ENCODE peak calls at places on chromosomes 5 and 9, in seven cellular contexts. One of them, this sample, is unnamed.

GRCh38 chr5:159511570-159511969 is 181.3 kb upstream of the IL12B start:
- DNase-seq in right cardiac atrium: no peak
- DNase-seq in memory B cell: no peak
- DNase-seq in amygdala: no peak
- DNase-seq in activated gamma-delta T cell: no peak
- DNase-seq in kidney epithelial cell: no peak
- DNase-seq in GM10248: no peak
- DNase-seq in this sample: no peak

GRCh38 chr5:145345883-145346282 is 489.3 kb downstream of the PRELID2 start:
- DNase-seq in memory B cell: no peak
- DNase-seq in activated gamma-delta T cell: no peak
- DNase-seq in kidney epithelial cell: no peak
- DNase-seq in right cardiac atrium: no peak
- DNase-seq in GM10248: no peak
- DNase-seq in amygdala: no peak
- DNase-seq in this sample: no peak

GRCh38 chr5:53543401-53543800 is 17.0 kb upstream of the NDUFS4 start:
- DNase-seq in right cardiac atrium: no peak
- DNase-seq in amygdala: no peak
- DNase-seq in activated gamma-delta T cell: no peak
- DNase-seq in memory B cell: no peak
- DNase-seq in kidney epithelial cell: no peak
- DNase-seq in GM10248: no peak
- DNase-seq in this sample: peak

GRCh38 chr9:79616013-79616412 is 44.2 kb downstream of the TLE4 start:
- DNase-seq in activated gamma-delta T cell: no peak
- DNase-seq in amygdala: no peak
- DNase-seq in right cardiac atrium: no peak
- DNase-seq in GM10248: no peak
- DNase-seq in kidney epithelial cell: no peak
- DNase-seq in memory B cell: no peak
- DNase-seq in this sample: no peak

GRCh38 chr9:75083188-75083976 is 4.6 kb downstream of the NMRK1 start:
- DNase-seq in activated gamma-delta T cell: no peak
- DNase-seq in GM10248: no peak
- DNase-seq in memory B cell: no peak
- DNase-seq in kidney epithelial cell: no peak
- DNase-seq in right cardiac atrium: peak
- DNase-seq in amygdala: peak
- DNase-seq in this sample: no peak

GRCh38 chr9:35733109-35733541 is 659 bp downstream of the CREB3 start:
- DNase-seq in amygdala: no peak
- DNase-seq in memory B cell: no peak
- DNase-seq in right cardiac atrium: no peak
- DNase-seq in GM10248: peak
- DNase-seq in kidney epithelial cell: no peak
- DNase-seq in activated gamma-delta T cell: no peak
- DNase-seq in this sample: no peak

GRCh38 chr9:136655244-136656225 is 7.2 kb upstream of the EGFL7 start:
- DNase-seq in activated gamma-delta T cell: no peak
- DNase-seq in memory B cell: no peak
- DNase-seq in kidney epithelial cell: no peak
- DNase-seq in amygdala: no peak
- DNase-seq in right cardiac atrium: peak
- DNase-seq in GM10248: no peak
- DNase-seq in this sample: no peak

GRCh38 chr9:121564861-121565260 is 65.2 kb upstream of the GGTA1 start:
- DNase-seq in right cardiac atrium: no peak
- DNase-seq in GM10248: no peak
- DNase-seq in amygdala: no peak
- DNase-seq in kidney epithelial cell: no peak
- DNase-seq in memory B cell: no peak
- DNase-seq in activated gamma-delta T cell: no peak
- DNase-seq in this sample: no peak

GRCh38 chr5:130720355-130720754 is 444.7 kb downstream of the HINT1 start:
- DNase-seq in kidney epithelial cell: no peak
- DNase-seq in amygdala: no peak
- DNase-seq in right cardiac atrium: no peak
- DNase-seq in memory B cell: no peak
- DNase-seq in activated gamma-delta T cell: no peak
- DNase-seq in GM10248: no peak
- DNase-seq in this sample: no peak

GRCh38 chr5:10726913-10727517 is 34.0 kb downstream of the DAP start:
- DNase-seq in kidney epithelial cell: no peak
- DNase-seq in activated gamma-delta T cell: no peak
- DNase-seq in memory B cell: no peak
- DNase-seq in GM10248: peak
- DNase-seq in right cardiac atrium: no peak
- DNase-seq in amygdala: no peak
- DNase-seq in this sample: no peak

GRCh38 chr5:181190711-181191525 is 14.1 kb downstream of the TRIM7 start:
- DNase-seq in amygdala: no peak
- DNase-seq in GM10248: no peak
- DNase-seq in memory B cell: no peak
- DNase-seq in activated gamma-delta T cell: no peak
- DNase-seq in kidney epithelial cell: no peak
- DNase-seq in right cardiac atrium: peak
- DNase-seq in this sample: no peak

GRCh38 chr5:140794594-140795258 is at the start of gene PCDHA2:
- DNase-seq in kidney epithelial cell: no peak
- DNase-seq in activated gamma-delta T cell: no peak
- DNase-seq in right cardiac atrium: no peak
- DNase-seq in memory B cell: no peak
- DNase-seq in amygdala: no peak
- DNase-seq in GM10248: no peak
- DNase-seq in this sample: no peak

GRCh38 chr5:151319334-151319733 is 15.8 kb upstream of the SLC36A3 start:
- DNase-seq in GM10248: peak
- DNase-seq in memory B cell: peak
- DNase-seq in amygdala: no peak
- DNase-seq in activated gamma-delta T cell: no peak
- DNase-seq in right cardiac atrium: peak
- DNase-seq in kidney epithelial cell: no peak
- DNase-seq in this sample: no peak

GRCh38 chr9:95710449-95710848 is 165.0 kb upstream of the ERCC6L2 start:
- DNase-seq in right cardiac atrium: no peak
- DNase-seq in kidney epithelial cell: no peak
- DNase-seq in amygdala: no peak
- DNase-seq in activated gamma-delta T cell: no peak
- DNase-seq in GM10248: no peak
- DNase-seq in memory B cell: no peak
- DNase-seq in this sample: no peak

GRCh38 chr5:134582941-134583340 is 49.7 kb downstream of the SAR1B start:
- DNase-seq in right cardiac atrium: no peak
- DNase-seq in GM10248: no peak
- DNase-seq in amygdala: no peak
- DNase-seq in memory B cell: no peak
- DNase-seq in kidney epithelial cell: no peak
- DNase-seq in activated gamma-delta T cell: no peak
- DNase-seq in this sample: no peak

GRCh38 chr9:99169982-99170761 is 51.6 kb downstream of the ALG2 start:
- DNase-seq in right cardiac atrium: no peak
- DNase-seq in amygdala: no peak
- DNase-seq in activated gamma-delta T cell: no peak
- DNase-seq in memory B cell: no peak
- DNase-seq in kidney epithelial cell: no peak
- DNase-seq in GM10248: no peak
- DNase-seq in this sample: no peak

GRCh38 chr9:70816891-70817290 is 304.5 kb downstream of the TRPM3 start:
- DNase-seq in activated gamma-delta T cell: no peak
- DNase-seq in GM10248: no peak
- DNase-seq in amygdala: no peak
- DNase-seq in memory B cell: no peak
- DNase-seq in kidney epithelial cell: no peak
- DNase-seq in right cardiac atrium: no peak
- DNase-seq in this sample: no peak